ENCODE peak calls at places on chromosomes 1 and 21, in four cellular contexts. K is HCT116, C is GM23338, G is PC-3. T is an unnamed sample.

GRCh38 chr1:7284839-7285435 is 486.2 kb upstream of the VAMP3 start:
- DNase-seq in G (no peak), C (no peak), K (no peak), T (no peak)

GRCh38 chr1:222777463-222777862 is 37.4 kb upstream of the DISP1 start:
- DNase-seq in G (peak; percentile 93), C (no peak), K (no peak), T (no peak)

GRCh38 chr1:240031414-240031813 is 60.3 kb upstream of the FMN2 start:
- DNase-seq in C (no peak), G (peak; percentile 75), K (no peak), T (no peak)

GRCh38 chr1:152426731-152427130 is 12.7 kb upstream of the CRNN start:
- DNase-seq in K (no peak), C (no peak), G (no peak), T (no peak)

GRCh38 chr1:59926381-59927243 is at the start of gene CYP2J2:
- DNase-seq in K (peak; percentile 10), G (peak; percentile 45), C (peak; percentile 72), T (no peak)

GRCh38 chr1:28064064-28064463 is 24.3 kb downstream of the EYA3 start:
- DNase-seq in C (no peak), K (no peak), G (peak; percentile 67), T (peak; percentile 38)

GRCh38 chr1:153361129-153362109 is 3.8 kb downstream of the S100A9 start:
- DNase-seq in K (no peak), C (no peak), G (no peak), T (no peak)

GRCh38 chr1:154466879-154467767 is 34.9 kb upstream of the TDRD10 start:
- DNase-seq in G (no peak), K (no peak), C (peak; percentile 41), T (no peak)

GRCh38 chr21:41879190-41879998 is at the start of gene PRDM15:
- DNase-seq in K (peak; percentile 60), G (peak; percentile 75), C (peak; percentile 90), T (peak; percentile 27)

GRCh38 chr21:45588086-45588825 is 46.0 kb upstream of the SLC19A1 start:
- DNase-seq in K (no peak), C (no peak), G (no peak), T (no peak)

GRCh38 chr1:219109424-219110018 is 64.2 kb upstream of the LYPLAL1 start:
- DNase-seq in G (no peak), C (no peak), K (no peak), T (no peak)

GRCh38 chr1:215040190-215040589 is 42.3 kb upstream of the KCNK2 start:
- DNase-seq in C (no peak), G (no peak), K (no peak), T (no peak)

GRCh38 chr1:10808441-10808840 is 12.0 kb upstream of the CASZ1 start:
- DNase-seq in K (no peak), G (no peak), C (no peak), T (no peak)

GRCh38 chr1:54750596-54750995 is 13.7 kb downstream of the PARS2 start:
- DNase-seq in K (no peak), G (no peak), C (no peak), T (no peak)

GRCh38 chr1:87330201-87330953 is 1.7 kb downstream of the LMO4 start:
- DNase-seq in K (no peak), G (peak; percentile 33), C (peak; percentile 79), T (no peak)

GRCh38 chr1:60277269-60277668 is 203.7 kb upstream of the C1orf87 start:
- DNase-seq in G (no peak), C (no peak), K (no peak), T (no peak)

GRCh38 chr21:36113647-36114428 is 21.0 kb upstream of the CBR3 start:
- DNase-seq in C (no peak), G (peak; percentile 78), K (no peak), T (no peak)

GRCh38 chr1:6646499-6647148 is 22.0 kb downstream of the THAP3 start:
- DNase-seq in K (peak; percentile 19), C (peak; percentile 84), G (peak; percentile 68), T (no peak)

GRCh38 chr1:166145496-166145895 is 21.3 kb downstream of the FAM78B start:
- DNase-seq in G (peak; percentile 80), C (no peak), K (no peak), T (no peak)

GRCh38 chr1:162166934-162167615 is 97.6 kb downstream of the NOS1AP start:
- DNase-seq in K (no peak), G (no peak), C (no peak), T (no peak)

GRCh38 chr21:45786660-45787059 is 143.1 kb downstream of the PCBP3 start:
- DNase-seq in G (no peak), K (no peak), C (no peak), T (no peak)

GRCh38 chr1:5286244-5286643 is 631.8 kb downstream of the AJAP1 start:
- DNase-seq in C (peak; percentile 1), K (no peak), G (no peak), T (no peak)

GRCh38 chr1:23118957-23119792 is 49.5 kb downstream of the LUZP1 start:
- DNase-seq in K (no peak), G (no peak), C (no peak), T (no peak)

GRCh38 chr1:224433671-224434446 is 738 bp downstream of the WDR26 start:
- DNase-seq in G (no peak), K (no peak), C (peak; percentile 51), T (no peak)

GRCh38 chr1:183094376-183094775 is 71.2 kb downstream of the LAMC1 start:
- DNase-seq in G (no peak), C (no peak), K (no peak), T (no peak)

GRCh38 chr1:159188375-159188788 is 16.3 kb upstream of the ACKR1 start:
- DNase-seq in K (no peak), C (peak; percentile 97), G (peak; percentile 15), T (no peak)

GRCh38 chr1:162846256-162847212 is 14.4 kb downstream of the CCDC190 start:
- DNase-seq in K (no peak), G (peak; percentile 91), C (no peak), T (no peak)

GRCh38 chr1:90357980-90358379 is 359.1 kb downstream of the BARHL2 start:
- DNase-seq in G (no peak), K (no peak), C (no peak), T (no peak)

GRCh38 chr1:156465747-156466365 is 34.7 kb downstream of the MEF2D start:
- DNase-seq in C (peak; percentile 79), K (no peak), G (no peak), T (no peak)

GRCh38 chr1:94084085-94084484 is 36.9 kb downstream of the ABCA4 start:
- DNase-seq in C (no peak), K (no peak), G (no peak), T (no peak)

GRCh38 chr21:32592929-32593502 is 7.7 kb upstream of the TCP10L start:
- DNase-seq in C (no peak), G (no peak), K (no peak), T (no peak)

GRCh38 chr21:32597205-32597604 is 11.9 kb upstream of the TCP10L start:
- DNase-seq in K (peak; percentile 77), C (no peak), G (peak; percentile 98), T (peak; percentile 69)

GRCh38 chr21:32593690-32594089 is 8.4 kb upstream of the TCP10L start:
- DNase-seq in K (no peak), C (no peak), G (no peak), T (no peak)

GRCh38 chr21:32599146-32599925 is 12.8 kb downstream of the CFAP298 start:
- DNase-seq in C (no peak), K (no peak), G (no peak), T (no peak)

GRCh38 chr21:32595431-32595830 is 10.1 kb upstream of the TCP10L start:
- DNase-seq in K (no peak), G (no peak), C (no peak), T (no peak)
- H3K4me3 ChIP-seq in K (no peak overlapping the region), G (no peak overlapping the region), C (no peak overlapping the region), T (no peak overlapping the region)

GRCh38 chr1:235128453-235129328 is at the start of gene TOMM20:
- DNase-seq in K (peak; percentile 96), G (peak; percentile 96), C (peak; percentile 98), T (peak; percentile 93)
- TF ChIP-seq CTCF in K (no peak), G (no peak), C (peak; percentile 0), T (no peak)

DNA sequence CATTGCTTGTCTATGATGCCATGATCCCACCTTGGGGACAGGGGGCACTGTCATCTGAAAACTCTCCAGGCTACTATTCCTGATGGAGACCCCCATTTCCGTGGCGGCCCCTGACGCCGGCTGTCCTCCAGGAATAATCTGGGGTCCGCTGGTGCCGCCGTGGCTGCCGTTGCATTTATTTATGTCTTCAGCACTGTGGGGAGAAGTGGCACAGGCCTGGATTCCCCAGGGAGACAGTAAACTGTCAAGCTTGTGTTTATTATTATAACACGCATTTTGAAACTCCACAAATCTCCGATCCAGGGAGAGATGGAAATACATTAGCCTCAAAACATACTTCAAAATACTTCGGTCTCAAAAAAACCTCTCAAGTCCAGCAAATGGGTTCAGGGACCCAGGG is 126.9 kb upstream of the C1orf174 start:
- DNase-seq in C (no peak), K (no peak), G (no peak), T (no peak)
- H3K4me3 ChIP-seq in C (no peak overlapping the region), K (no peak overlapping the region), G (no peak overlapping the region), T (no peak overlapping the region)

DNA sequence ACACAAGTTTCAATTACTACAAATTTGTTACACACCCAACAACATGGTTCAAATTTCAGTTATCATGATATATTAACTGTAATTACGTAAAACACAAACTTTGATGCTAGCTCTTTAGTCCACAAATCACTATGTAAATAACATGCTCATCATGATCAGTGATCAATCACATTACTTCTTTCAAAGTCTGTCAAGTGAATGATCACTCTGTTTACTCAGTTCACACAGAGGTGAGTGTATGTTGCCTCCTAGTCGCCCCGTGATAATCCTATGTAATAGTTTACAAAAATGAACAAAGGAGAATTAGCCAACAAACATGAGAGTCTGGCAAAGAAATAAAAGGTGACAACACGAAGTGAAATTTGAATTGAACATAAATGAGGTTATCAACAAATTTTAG is 14.3 kb downstream of the EDEM3 start:
- DNase-seq in K (no peak), G (no peak), C (no peak), T (no peak)
- TF ChIP-seq CTCF in K (no peak), G (no peak), C (no peak), T (no peak)

DNA sequence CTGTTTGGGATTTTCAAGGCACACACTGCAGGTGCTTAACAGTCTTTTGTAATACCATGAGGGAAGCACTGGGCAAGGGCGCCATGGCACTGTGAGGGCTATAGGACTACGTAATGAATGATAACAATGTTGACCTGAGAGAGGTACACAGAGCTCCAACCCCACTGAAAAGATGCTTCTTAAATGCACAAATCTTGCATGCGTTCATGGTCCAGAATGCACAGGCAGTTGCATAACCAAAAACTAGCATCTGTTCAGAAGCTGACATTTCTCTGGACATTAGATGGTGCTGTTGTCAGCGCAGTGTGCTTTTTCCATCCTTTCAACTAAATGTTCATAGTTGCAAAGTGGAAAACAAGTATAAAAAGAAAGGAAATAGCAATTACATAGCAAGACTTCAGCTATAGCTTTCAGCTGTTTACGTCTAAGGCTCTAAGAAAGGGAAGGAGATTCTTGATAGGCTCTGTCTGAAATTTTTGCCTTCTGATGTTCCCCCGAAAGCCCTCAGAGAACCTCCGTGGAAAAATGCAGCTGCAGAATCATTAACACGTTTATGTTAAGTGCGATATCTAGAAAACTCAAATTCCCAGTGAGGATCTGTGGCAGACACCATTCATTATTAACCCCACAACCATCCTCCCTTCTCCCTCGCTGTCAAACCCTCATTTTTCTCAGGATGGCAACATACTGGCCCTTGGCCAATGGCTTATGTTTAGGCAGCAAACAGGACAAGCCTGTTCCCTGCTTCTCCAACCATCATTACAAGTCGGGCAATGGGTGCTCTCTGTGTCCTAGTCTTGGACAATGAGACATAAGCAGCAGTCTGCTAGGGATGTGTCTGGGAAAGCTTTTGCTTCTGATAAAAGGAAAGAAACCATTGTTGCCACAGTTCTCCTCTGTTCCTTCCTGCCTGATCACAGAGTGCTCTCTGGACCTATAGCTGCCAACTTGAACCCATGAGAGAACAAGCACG is 8.2 kb upstream of the TARBP1 start:
- DNase-seq in C (no peak), G (peak; percentile 71), K (no peak), T (peak; percentile 68)
- H3K4me3 ChIP-seq in C (no peak overlapping the region), G (peak overlapping the region; percentile 49), K (no peak overlapping the region), T (no peak overlapping the region)

T was measured in HFF-Myc.